ENCODE peak calls at places on chromosomes 5 and 9, in eight cellular contexts. One of them, this sample, is unnamed.
A peak's percentile ranks its signal among the peaks of the same experiment; 100 is the strongest.

GRCh38 chr5:135551593-135552447 is 16.1 kb upstream of the NEUROG1 start:
- DNase-seq in left colon: peak; percentile 70
- DNase-seq in ovary: peak; percentile 19
- DNase-seq in brain pericyte: no peak
- DNase-seq in kidney glomerular epithelial cell: peak; percentile 78
- DNase-seq in activated B cell treated with CpG ODN at 0.5 μM for 24 hours: no peak
- DNase-seq in activated T-helper 1 cell treated with Interleukin-2 at 50 U/mL for 16 hours: no peak
- DNase-seq in NCI-H1417: peak; percentile 47
- DNase-seq in this sample: peak; percentile 27

GRCh38 chr5:174793684-174794328 is 69.4 kb downstream of the MSX2 start:
- DNase-seq in left colon: peak; percentile 39
- DNase-seq in ovary: no peak
- DNase-seq in brain pericyte: no peak
- DNase-seq in kidney glomerular epithelial cell: peak; percentile 11
- DNase-seq in activated B cell treated with CpG ODN at 0.5 μM for 24 hours: no peak
- DNase-seq in activated T-helper 1 cell treated with Interleukin-2 at 50 U/mL for 16 hours: peak; percentile 7
- DNase-seq in NCI-H1417: peak; percentile 18
- DNase-seq in this sample: peak; percentile 3

GRCh38 chr5:67090593-67090992 is 106.0 kb downstream of the CD180 start:
- DNase-seq in left colon: no peak
- DNase-seq in ovary: no peak
- DNase-seq in brain pericyte: no peak
- DNase-seq in kidney glomerular epithelial cell: no peak
- DNase-seq in activated B cell treated with CpG ODN at 0.5 μM for 24 hours: no peak
- DNase-seq in activated T-helper 1 cell treated with Interleukin-2 at 50 U/mL for 16 hours: no peak
- DNase-seq in NCI-H1417: no peak
- DNase-seq in this sample: no peak

GRCh38 chr9:98596486-98596885 is 112.2 kb downstream of the GABBR2 start:
- DNase-seq in left colon: no peak
- DNase-seq in ovary: no peak
- DNase-seq in brain pericyte: no peak
- DNase-seq in kidney glomerular epithelial cell: no peak
- DNase-seq in activated B cell treated with CpG ODN at 0.5 μM for 24 hours: no peak
- DNase-seq in activated T-helper 1 cell treated with Interleukin-2 at 50 U/mL for 16 hours: no peak
- DNase-seq in NCI-H1417: no peak
- DNase-seq in this sample: no peak

GRCh38 chr5:138610468-138611294 is 35.5 kb upstream of the HSPA9 start:
- DNase-seq in left colon: no peak
- DNase-seq in ovary: peak; percentile 52
- DNase-seq in brain pericyte: no peak
- DNase-seq in kidney glomerular epithelial cell: no peak
- DNase-seq in activated B cell treated with CpG ODN at 0.5 μM for 24 hours: no peak
- DNase-seq in activated T-helper 1 cell treated with Interleukin-2 at 50 U/mL for 16 hours: no peak
- DNase-seq in NCI-H1417: no peak
- DNase-seq in this sample: no peak

GRCh38 chr9:31243386-31243785 is 1141.1 kb upstream of the ACO1 start:
- DNase-seq in left colon: no peak
- DNase-seq in ovary: no peak
- DNase-seq in brain pericyte: no peak
- DNase-seq in kidney glomerular epithelial cell: peak; percentile 26
- DNase-seq in activated B cell treated with CpG ODN at 0.5 μM for 24 hours: no peak
- DNase-seq in activated T-helper 1 cell treated with Interleukin-2 at 50 U/mL for 16 hours: no peak
- DNase-seq in NCI-H1417: no peak
- DNase-seq in this sample: no peak

GRCh38 chr5:97006454-97006853 is 70.6 kb downstream of the LNPEP start:
- DNase-seq in left colon: no peak
- DNase-seq in ovary: no peak
- DNase-seq in brain pericyte: no peak
- DNase-seq in kidney glomerular epithelial cell: no peak
- DNase-seq in activated B cell treated with CpG ODN at 0.5 μM for 24 hours: no peak
- DNase-seq in activated T-helper 1 cell treated with Interleukin-2 at 50 U/mL for 16 hours: no peak
- DNase-seq in NCI-H1417: no peak
- DNase-seq in this sample: no peak

GRCh38 chr9:98555851-98556465 is 152.8 kb downstream of the GABBR2 start:
- DNase-seq in left colon: no peak
- DNase-seq in ovary: no peak
- DNase-seq in brain pericyte: no peak
- DNase-seq in kidney glomerular epithelial cell: no peak
- DNase-seq in activated B cell treated with CpG ODN at 0.5 μM for 24 hours: no peak
- DNase-seq in activated T-helper 1 cell treated with Interleukin-2 at 50 U/mL for 16 hours: no peak
- DNase-seq in NCI-H1417: no peak
- DNase-seq in this sample: no peak

GRCh38 chr5:78647838-78648358 is 674 bp downstream of the LHFPL2 start:
- DNase-seq in left colon: peak; percentile 66
- DNase-seq in ovary: peak; percentile 66
- DNase-seq in brain pericyte: no peak
- DNase-seq in kidney glomerular epithelial cell: peak; percentile 66
- DNase-seq in activated B cell treated with CpG ODN at 0.5 μM for 24 hours: no peak
- DNase-seq in activated T-helper 1 cell treated with Interleukin-2 at 50 U/mL for 16 hours: no peak
- DNase-seq in NCI-H1417: no peak
- DNase-seq in this sample: no peak

GRCh38 chr5:87254035-87254434 is 13.6 kb upstream of the RASA1 start:
- DNase-seq in left colon: no peak
- DNase-seq in ovary: no peak
- DNase-seq in brain pericyte: no peak
- DNase-seq in kidney glomerular epithelial cell: no peak
- DNase-seq in activated B cell treated with CpG ODN at 0.5 μM for 24 hours: no peak
- DNase-seq in activated T-helper 1 cell treated with Interleukin-2 at 50 U/mL for 16 hours: no peak
- DNase-seq in NCI-H1417: no peak
- DNase-seq in this sample: no peak

GRCh38 chr5:1521671-1522600 is 1.8 kb downstream of the LPCAT1 start:
- DNase-seq in left colon: peak; percentile 15
- DNase-seq in ovary: peak; percentile 6
- DNase-seq in brain pericyte: peak; percentile 32
- DNase-seq in kidney glomerular epithelial cell: peak; percentile 11
- DNase-seq in activated B cell treated with CpG ODN at 0.5 μM for 24 hours: peak; percentile 16
- DNase-seq in activated T-helper 1 cell treated with Interleukin-2 at 50 U/mL for 16 hours: no peak
- DNase-seq in NCI-H1417: no peak
- DNase-seq in this sample: no peak

GRCh38 chr9:105507096-105507495 is 50.8 kb upstream of the FKTN start:
- DNase-seq in left colon: no peak
- DNase-seq in ovary: no peak
- DNase-seq in brain pericyte: no peak
- DNase-seq in kidney glomerular epithelial cell: no peak
- DNase-seq in activated B cell treated with CpG ODN at 0.5 μM for 24 hours: no peak
- DNase-seq in activated T-helper 1 cell treated with Interleukin-2 at 50 U/mL for 16 hours: no peak
- DNase-seq in NCI-H1417: no peak
- DNase-seq in this sample: no peak

GRCh38 chr9:21392270-21392669 is 7.1 kb upstream of the IFNA2 start:
- DNase-seq in left colon: no peak
- DNase-seq in ovary: no peak
- DNase-seq in brain pericyte: no peak
- DNase-seq in kidney glomerular epithelial cell: no peak
- DNase-seq in activated B cell treated with CpG ODN at 0.5 μM for 24 hours: no peak
- DNase-seq in activated T-helper 1 cell treated with Interleukin-2 at 50 U/mL for 16 hours: no peak
- DNase-seq in NCI-H1417: no peak
- DNase-seq in this sample: no peak

GRCh38 chr9:128101231-128101641 is 26.3 kb downstream of the PTGES2 start:
- DNase-seq in left colon: no peak
- DNase-seq in ovary: no peak
- DNase-seq in brain pericyte: no peak
- DNase-seq in kidney glomerular epithelial cell: peak; percentile 9
- DNase-seq in activated B cell treated with CpG ODN at 0.5 μM for 24 hours: no peak
- DNase-seq in activated T-helper 1 cell treated with Interleukin-2 at 50 U/mL for 16 hours: no peak
- DNase-seq in NCI-H1417: no peak
- DNase-seq in this sample: no peak

GRCh38 chr5:161263186-161263585 is 283.3 kb downstream of the GABRB2 start:
- DNase-seq in left colon: no peak
- DNase-seq in ovary: no peak
- DNase-seq in brain pericyte: no peak
- DNase-seq in kidney glomerular epithelial cell: no peak
- DNase-seq in activated B cell treated with CpG ODN at 0.5 μM for 24 hours: no peak
- DNase-seq in activated T-helper 1 cell treated with Interleukin-2 at 50 U/mL for 16 hours: no peak
- DNase-seq in NCI-H1417: no peak
- DNase-seq in this sample: no peak

GRCh38 chr5:68681929-68682328 is 411.9 kb upstream of the SLC30A5 start:
- DNase-seq in left colon: no peak
- DNase-seq in ovary: no peak
- DNase-seq in brain pericyte: no peak
- DNase-seq in kidney glomerular epithelial cell: no peak
- DNase-seq in activated B cell treated with CpG ODN at 0.5 μM for 24 hours: no peak
- DNase-seq in activated T-helper 1 cell treated with Interleukin-2 at 50 U/mL for 16 hours: no peak
- DNase-seq in NCI-H1417: no peak
- DNase-seq in this sample: no peak

GRCh38 chr5:91367374-91367773 is 15.7 kb downstream of the ARRDC3 start:
- DNase-seq in left colon: no peak
- DNase-seq in ovary: no peak
- DNase-seq in brain pericyte: no peak
- DNase-seq in kidney glomerular epithelial cell: no peak
- DNase-seq in activated B cell treated with CpG ODN at 0.5 μM for 24 hours: no peak
- DNase-seq in activated T-helper 1 cell treated with Interleukin-2 at 50 U/mL for 16 hours: no peak
- DNase-seq in NCI-H1417: no peak
- DNase-seq in this sample: no peak

GRCh38 chr5:14420136-14420808 is 161.3 kb upstream of the OTULINL start:
- DNase-seq in left colon: no peak
- DNase-seq in ovary: no peak
- DNase-seq in brain pericyte: no peak
- DNase-seq in kidney glomerular epithelial cell: peak; percentile 79
- DNase-seq in activated B cell treated with CpG ODN at 0.5 μM for 24 hours: no peak
- DNase-seq in activated T-helper 1 cell treated with Interleukin-2 at 50 U/mL for 16 hours: no peak
- DNase-seq in NCI-H1417: no peak
- DNase-seq in this sample: no peak

GRCh38 chr5:43514471-43514815 is 505 bp downstream of the C5orf34 start:
- DNase-seq in left colon: no peak
- DNase-seq in ovary: no peak
- DNase-seq in brain pericyte: no peak
- DNase-seq in kidney glomerular epithelial cell: peak; percentile 45
- DNase-seq in activated B cell treated with CpG ODN at 0.5 μM for 24 hours: no peak
- DNase-seq in activated T-helper 1 cell treated with Interleukin-2 at 50 U/mL for 16 hours: no peak
- DNase-seq in NCI-H1417: no peak
- DNase-seq in this sample: no peak

GRCh38 chr9:32886021-32886420 is 102.7 kb downstream of the TMEM215 start:
- DNase-seq in left colon: no peak
- DNase-seq in ovary: no peak
- DNase-seq in brain pericyte: no peak
- DNase-seq in kidney glomerular epithelial cell: no peak
- DNase-seq in activated B cell treated with CpG ODN at 0.5 μM for 24 hours: no peak
- DNase-seq in activated T-helper 1 cell treated with Interleukin-2 at 50 U/mL for 16 hours: no peak
- DNase-seq in NCI-H1417: no peak
- DNase-seq in this sample: no peak

GRCh38 chr5:38846379-38846967 is 661 bp downstream of the OSMR start:
- DNase-seq in left colon: no peak
- DNase-seq in ovary: no peak
- DNase-seq in brain pericyte: no peak
- DNase-seq in kidney glomerular epithelial cell: no peak
- DNase-seq in activated B cell treated with CpG ODN at 0.5 μM for 24 hours: no peak
- DNase-seq in activated T-helper 1 cell treated with Interleukin-2 at 50 U/mL for 16 hours: no peak
- DNase-seq in NCI-H1417: no peak
- DNase-seq in this sample: no peak

GRCh38 chr5:14082973-14083372 is 60.2 kb upstream of the TRIO start:
- DNase-seq in left colon: no peak
- DNase-seq in ovary: no peak
- DNase-seq in brain pericyte: no peak
- DNase-seq in kidney glomerular epithelial cell: no peak
- DNase-seq in activated B cell treated with CpG ODN at 0.5 μM for 24 hours: no peak
- DNase-seq in activated T-helper 1 cell treated with Interleukin-2 at 50 U/mL for 16 hours: no peak
- DNase-seq in NCI-H1417: no peak
- DNase-seq in this sample: no peak

GRCh38 chr9:13491493-13492424 is 212.3 kb upstream of the MPDZ start:
- DNase-seq in left colon: no peak
- DNase-seq in ovary: no peak
- DNase-seq in brain pericyte: no peak
- DNase-seq in kidney glomerular epithelial cell: no peak
- DNase-seq in activated B cell treated with CpG ODN at 0.5 μM for 24 hours: no peak
- DNase-seq in activated T-helper 1 cell treated with Interleukin-2 at 50 U/mL for 16 hours: no peak
- DNase-seq in NCI-H1417: no peak
- DNase-seq in this sample: no peak

GRCh38 chr5:139682016-139682975 is 34.1 kb downstream of the CXXC5 start:
- DNase-seq in left colon: no peak
- DNase-seq in ovary: no peak
- DNase-seq in brain pericyte: no peak
- DNase-seq in kidney glomerular epithelial cell: no peak
- DNase-seq in activated B cell treated with CpG ODN at 0.5 μM for 24 hours: no peak
- DNase-seq in activated T-helper 1 cell treated with Interleukin-2 at 50 U/mL for 16 hours: no peak
- DNase-seq in NCI-H1417: no peak
- DNase-seq in this sample: no peak

GRCh38 chr5:37847978-37848425 is 8.2 kb upstream of the GDNF start:
- DNase-seq in left colon: no peak
- DNase-seq in ovary: no peak
- DNase-seq in brain pericyte: no peak
- DNase-seq in kidney glomerular epithelial cell: no peak
- DNase-seq in activated B cell treated with CpG ODN at 0.5 μM for 24 hours: no peak
- DNase-seq in activated T-helper 1 cell treated with Interleukin-2 at 50 U/mL for 16 hours: no peak
- DNase-seq in NCI-H1417: peak; percentile 45
- DNase-seq in this sample: no peak

GRCh38 chr9:88243736-88244135 is 105.5 kb upstream of the SPATA31C2 start:
- DNase-seq in left colon: no peak
- DNase-seq in ovary: no peak
- DNase-seq in brain pericyte: no peak
- DNase-seq in kidney glomerular epithelial cell: peak; percentile 84
- DNase-seq in activated B cell treated with CpG ODN at 0.5 μM for 24 hours: no peak
- DNase-seq in activated T-helper 1 cell treated with Interleukin-2 at 50 U/mL for 16 hours: no peak
- DNase-seq in NCI-H1417: no peak
- DNase-seq in this sample: no peak

GRCh38 chr9:130987054-130987453 is 21.9 kb upstream of the LAMC3 start:
- DNase-seq in left colon: no peak
- DNase-seq in ovary: no peak
- DNase-seq in brain pericyte: no peak
- DNase-seq in kidney glomerular epithelial cell: no peak
- DNase-seq in activated B cell treated with CpG ODN at 0.5 μM for 24 hours: no peak
- DNase-seq in activated T-helper 1 cell treated with Interleukin-2 at 50 U/mL for 16 hours: no peak
- DNase-seq in NCI-H1417: no peak
- DNase-seq in this sample: no peak

GRCh38 chr5:171648279-171648774 is 137.3 kb upstream of the SMIM23 start:
- DNase-seq in left colon: no peak
- DNase-seq in ovary: no peak
- DNase-seq in brain pericyte: no peak
- DNase-seq in kidney glomerular epithelial cell: no peak
- DNase-seq in activated B cell treated with CpG ODN at 0.5 μM for 24 hours: no peak
- DNase-seq in activated T-helper 1 cell treated with Interleukin-2 at 50 U/mL for 16 hours: no peak
- DNase-seq in NCI-H1417: no peak
- DNase-seq in this sample: no peak

GRCh38 chr9:79701651-79702050 is 129.9 kb downstream of the TLE4 start:
- DNase-seq in left colon: no peak
- DNase-seq in ovary: no peak
- DNase-seq in brain pericyte: no peak
- DNase-seq in kidney glomerular epithelial cell: no peak
- DNase-seq in activated B cell treated with CpG ODN at 0.5 μM for 24 hours: no peak
- DNase-seq in activated T-helper 1 cell treated with Interleukin-2 at 50 U/mL for 16 hours: no peak
- DNase-seq in NCI-H1417: no peak
- DNase-seq in this sample: no peak

GRCh38 chr5:329106-329757 is 7.7 kb downstream of the AHRR start:
- DNase-seq in left colon: no peak
- DNase-seq in ovary: no peak
- DNase-seq in brain pericyte: no peak
- DNase-seq in kidney glomerular epithelial cell: no peak
- DNase-seq in activated B cell treated with CpG ODN at 0.5 μM for 24 hours: no peak
- DNase-seq in activated T-helper 1 cell treated with Interleukin-2 at 50 U/mL for 16 hours: no peak
- DNase-seq in NCI-H1417: no peak
- DNase-seq in this sample: no peak